ENCODE peak calls at places on chromosomes 12 and 14, in nine cellular contexts. Q is progenitor cell of endocrine pancreas; W is choroid plexus epithelial cell; P is posterior cingulate gyrus; Z is stimulated activated CD4-positive, alpha-beta T cell treated with anti-CD3 and anti-CD28 coated beads, Interleukin-4, amount 100 ng/mL, for 1 hour; R is HuH-7.5; B is cerebellar cortex; A is pancreas; S is lung. J is an unnamed sample.

GRCh38 chr12:67512061-67512460 is 136.5 kb upstream of the DYRK2 start:
- DNase-seq in Q (no peak), W (peak), P (no peak), Z (no peak), R (no peak), B (no peak), A (no peak), S (no peak), J (peak)

GRCh38 chr12:79367016-79367575 is 323.7 kb downstream of the PAWR start:
- DNase-seq in Q (no peak), W (no peak), P (no peak), Z (no peak), R (no peak), B (no peak), A (no peak), S (no peak), J (no peak)

GRCh38 chr14:31880935-31881334 is 196.2 kb upstream of the ARHGAP5 start:
- DNase-seq in Q (no peak), W (peak), P (no peak), Z (no peak), R (peak), B (no peak), A (no peak), S (no peak), J (peak)

GRCh38 chr14:67583711-67584644 is 16.1 kb downstream of the PIGH start:
- DNase-seq in Q (peak), W (peak), P (no peak), Z (no peak), R (peak), B (peak), A (no peak), S (no peak), J (no peak)

GRCh38 chr14:67343601-67344230 is 15.9 kb downstream of the ATP6V1D start:
- DNase-seq in Q (no peak), W (peak), P (no peak), Z (no peak), R (no peak), B (no peak), A (no peak), S (no peak), J (no peak)

GRCh38 chr14:34794941-34795340 is 80.2 kb downstream of the BAZ1A start:
- DNase-seq in Q (no peak), W (no peak), P (no peak), Z (no peak), R (no peak), B (no peak), A (no peak), S (no peak), J (no peak)

GRCh38 chr12:87323369-87323768 is 705.8 kb downstream of the C12orf50 start:
- DNase-seq in Q (no peak), W (peak), P (no peak), Z (no peak), R (no peak), B (no peak), A (no peak), S (no peak), J (no peak)

GRCh38 chr12:11174022-11174421 is 3.0 kb downstream of the SMIM10L1 start:
- DNase-seq in Q (no peak), W (peak), P (no peak), Z (no peak), R (no peak), B (no peak), A (no peak), S (no peak), J (no peak)

GRCh38 chr14:95346820-95347219 is 27.1 kb upstream of the CLMN start:
- DNase-seq in Q (no peak), W (peak), P (no peak), Z (no peak), R (no peak), B (no peak), A (no peak), S (no peak), J (no peak)

GRCh38 chr12:106739815-106740552 is 34.5 kb upstream of the RIC8B start:
- DNase-seq in Q (no peak), W (peak), P (no peak), Z (no peak), R (no peak), B (no peak), A (no peak), S (no peak), J (no peak)

GRCh38 chr12:12718853-12719252 is 1.7 kb downstream of the CDKN1B start:
- DNase-seq in Q (no peak), W (peak), P (no peak), Z (no peak), R (peak), B (no peak), A (no peak), S (no peak), J (no peak)

GRCh38 chr14:58625438-58625837 is 12.3 kb upstream of the DACT1 start:
- DNase-seq in Q (no peak), W (no peak), P (no peak), Z (no peak), R (no peak), B (no peak), A (no peak), S (no peak), J (no peak)

GRCh38 chr12:120262852-120263724 is 2.4 kb downstream of the PXN start:
- DNase-seq in Q (no peak), W (no peak), P (no peak), Z (no peak), R (no peak), B (no peak), A (no peak), S (no peak), J (no peak)

GRCh38 chr12:51897181-51897580 is 9.3 kb downstream of the ANKRD33 start:
- DNase-seq in Q (no peak), W (no peak), P (no peak), Z (no peak), R (no peak), B (no peak), A (no peak), S (no peak), J (no peak)

GRCh38 chr12:1474059-1474537 is 120.3 kb downstream of the FBXL14 start:
- DNase-seq in Q (no peak), W (peak), P (no peak), Z (no peak), R (no peak), B (no peak), A (no peak), S (no peak), J (peak)

GRCh38 chr14:62428429-62429203 is 616.6 kb downstream of the KCNH5 start:
- DNase-seq in Q (no peak), W (peak), P (no peak), Z (no peak), R (no peak), B (no peak), A (no peak), S (no peak), J (peak)

GRCh38 chr14:19729763-19730162 is 13.6 kb upstream of the OR4Q3 start:
- DNase-seq in Q (no peak), W (no peak), P (no peak), Z (no peak), R (no peak), B (no peak), A (no peak), S (no peak), J (no peak)

GRCh38 chr14:55638665-55639064 is 58.7 kb downstream of the KTN1 start:
- DNase-seq in Q (no peak), W (no peak), P (no peak), Z (no peak), R (no peak), B (no peak), A (no peak), S (no peak), J (no peak)

GRCh38 chr12:78448692-78449091 is 415.9 kb upstream of the SYT1 start:
- DNase-seq in Q (no peak), W (no peak), P (no peak), Z (no peak), R (no peak), B (no peak), A (no peak), S (no peak), J (no peak)

GRCh38 chr12:19967001-19967400 is 401.3 kb upstream of the PDE3A start:
- DNase-seq in Q (no peak), W (no peak), P (no peak), Z (no peak), R (no peak), B (no peak), A (no peak), S (no peak), J (no peak)

GRCh38 chr14:73386342-73386741 is 72.0 kb downstream of the NUMB start:
- DNase-seq in Q (no peak), W (peak), P (no peak), Z (no peak), R (no peak), B (peak), A (no peak), S (no peak), J (no peak)

GRCh38 chr12:124185970-124186686 is 108.8 kb upstream of the RFLNA start:
- DNase-seq in Q (no peak), W (no peak), P (no peak), Z (no peak), R (no peak), B (no peak), A (no peak), S (no peak), J (no peak)

GRCh38 chr12:125371023-125371422 is 305.8 kb downstream of the AACS start:
- DNase-seq in Q (no peak), W (no peak), P (no peak), Z (no peak), R (no peak), B (no peak), A (no peak), S (no peak), J (no peak)

GRCh38 chr12:92107094-92107493 is 38.6 kb downstream of the BTG1 start:
- DNase-seq in Q (no peak), W (no peak), P (no peak), Z (no peak), R (no peak), B (peak), A (no peak), S (no peak), J (no peak)

GRCh38 chr12:6341439-6342139 is at the start of gene TNFRSF1A:
- DNase-seq in Q (peak), W (peak), P (no peak), Z (peak), R (peak), B (peak), A (peak), S (peak), J (no peak)

GRCh38 chr12:19131020-19131431 is 1.5 kb downstream of the PLEKHA5 start:
- DNase-seq in Q (peak), W (peak), P (no peak), Z (no peak), R (peak), B (peak), A (no peak), S (no peak), J (no peak)

GRCh38 chr14:92154283-92154942 is 32.6 kb downstream of the CPSF2 start:
- DNase-seq in Q (no peak), W (peak), P (no peak), Z (no peak), R (no peak), B (no peak), A (no peak), S (no peak), J (no peak)

GRCh38 chr14:59004012-59004411 is 184.5 kb upstream of the DAAM1 start:
- DNase-seq in Q (no peak), W (peak), P (no peak), Z (no peak), R (no peak), B (peak), A (no peak), S (no peak), J (no peak)

GRCh38 chr14:106308839-106309389 is 782.5 kb downstream of the TMEM121 start:
- DNase-seq in Q (no peak), W (peak), P (no peak), Z (peak), R (no peak), B (peak), A (peak), S (peak), J (no peak)

J was measured in retinal pigment epithelial cell.